ENCODE peak calls at places on chromosomes 13 and 19, in four cellular contexts. O is mammary epithelial cell; E is NCI-H226; S is stimulated activated CD4-positive, alpha-beta T cell treated with anti-CD3 and anti-CD28 coated beads, TNF-alpha, amount 100 ng/mL, for 48 hours. K is an unnamed sample.

GRCh38 chr13:95099541-95099940 is 201.7 kb downstream of the ABCC4 start:
- DNase-seq in S (no peak), E (no peak), O (peak), K (no peak)

GRCh38 chr13:105763851-105764250 is 771.6 kb downstream of the EFNB2 start:
- DNase-seq in O (peak), S (no peak), E (no peak), K (no peak)

GRCh38 chr19:2327773-2328400 is 499 bp downstream of the LSM7 start:
- DNase-seq in E (peak), S (peak), O (peak), K (peak)

GRCh38 chr19:18418034-18418724 is 1.0 kb upstream of the SSBP4 start:
- DNase-seq in O (no peak), E (no peak), S (no peak), K (no peak)

GRCh38 chr13:71922191-71922590 is 55.2 kb upstream of the DACH1 start:
- DNase-seq in S (no peak), E (no peak), O (no peak), K (no peak)

GRCh38 chr19:32201661-32202060 is 143.7 kb upstream of the ZNF507 start:
- DNase-seq in O (no peak), S (no peak), E (no peak), K (no peak)

GRCh38 chr19:3818918-3819317 is 32.7 kb upstream of the MATK start:
- DNase-seq in E (no peak), O (no peak), S (no peak), K (no peak)

GRCh38 chr19:47633996-47634395 is 25.1 kb downstream of the BICRA start:
- DNase-seq in E (no peak), O (no peak), S (no peak), K (no peak)

GRCh38 chr19:14248578-14249011 is 42.6 kb upstream of the ADGRL1 start:
- DNase-seq in O (no peak), E (peak), S (no peak), K (no peak)

GRCh38 chr13:107329991-107330390 is 762.1 kb upstream of the ARGLU1 start:
- DNase-seq in O (no peak), S (no peak), E (peak), K (no peak)

GRCh38 chr19:13164370-13165090 is 14.3 kb downstream of the IER2 start:
- DNase-seq in O (peak), E (peak), S (no peak), K (no peak)

GRCh38 chr13:65724261-65724660 is 1505.9 kb downstream of the PCDH9 start:
- DNase-seq in E (no peak), S (no peak), O (no peak), K (no peak)

K was measured in GM12891.